ENCODE peak calls at places on chromosomes 4 and X, in nine cellular contexts. T is upper lobe of left lung; G is aorta; E is CD8-positive, alpha-beta memory T cell; R is thyroid gland; H is pancreas; B is cardiac muscle cell; Z is transverse colon; V is naive thymus-derived CD4-positive, alpha-beta T cell. Y is an unnamed sample.

GRCh38 chrX:39808471-39808917 is 289.3 kb downstream of the BCOR start:
- DNase-seq in T (no peak), G (peak; percentile 68), E (no peak), R (no peak), H (no peak), B (peak; percentile 86), Z (no peak), V (no peak), Y (no peak)

GRCh38 chrX:121832446-121832845 is 785.0 kb downstream of the GLUD2 start:
- DNase-seq in T (no peak), G (no peak), E (no peak), R (no peak), H (no peak), B (peak; percentile 23), Z (no peak), V (no peak), Y (no peak)

GRCh38 chr4:85946821-85947220 is 413.0 kb downstream of the MAPK10 start:
- DNase-seq in T (no peak), G (no peak), E (no peak), R (no peak), H (no peak), B (no peak), Z (no peak), V (no peak), Y (no peak)

GRCh38 chrX:149511081-149511480 is 6.0 kb upstream of the IDS start:
- DNase-seq in T (no peak), G (no peak), E (no peak), R (no peak), H (no peak), B (no peak), Z (no peak), V (no peak), Y (no peak)

GRCh38 chrX:45767021-45767491 is 566.4 kb upstream of the DIPK2B start:
- DNase-seq in T (no peak), G (no peak), E (no peak), R (no peak), H (no peak), B (peak; percentile 73), Z (no peak), V (no peak), Y (no peak)

GRCh38 chr4:89708903-89709361 is 128.0 kb downstream of the SNCA start:
- DNase-seq in T (no peak), G (no peak), E (no peak), R (peak; percentile 10), H (no peak), B (peak; percentile 85), Z (no peak), V (no peak), Y (no peak)

GRCh38 chr4:104128850-104129213 is 365.9 kb downstream of the CXXC4 start:
- DNase-seq in T (no peak), G (no peak), E (no peak), R (no peak), H (peak; percentile 9), B (no peak), Z (no peak), V (no peak), Y (no peak)

GRCh38 chrX:38095971-38096529 is 89.7 kb downstream of the SYTL5 start:
- DNase-seq in T (no peak), G (no peak), E (no peak), R (no peak), H (no peak), B (no peak), Z (no peak), V (no peak), Y (no peak)

GRCh38 chr4:83851261-83852084 is 315.6 kb downstream of the GPAT3 start:
- DNase-seq in T (no peak), G (no peak), E (no peak), R (no peak), H (no peak), B (no peak), Z (no peak), V (no peak), Y (no peak)

GRCh38 chr4:144647095-144647959 is 1.4 kb downstream of the HHIP start:
- DNase-seq in T (no peak), G (no peak), E (no peak), R (no peak), H (peak; percentile 33), B (peak; percentile 51), Z (no peak), V (no peak), Y (no peak)

GRCh38 chr4:1014395-1015167 is 3.2 kb downstream of the FGFRL1 start:
- DNase-seq in T (no peak), G (no peak), E (no peak), R (no peak), H (no peak), B (no peak), Z (no peak), V (no peak), Y (no peak)

GRCh38 chr4:156764145-156764544 is 207.5 kb downstream of the PDGFC start:
- DNase-seq in T (no peak), G (no peak), E (no peak), R (no peak), H (no peak), B (peak; percentile 51), Z (no peak), V (no peak), Y (no peak)

GRCh38 chr4:119037709-119038463 is 97.7 kb upstream of the MYOZ2 start:
- DNase-seq in T (no peak), G (no peak), E (no peak), R (no peak), H (no peak), B (peak; percentile 54), Z (no peak), V (no peak), Y (no peak)
- H3K4me1 ChIP-seq in T (peaks cover 31% of the 10 kb centered on the region), G (peaks cover 24% of the 10 kb centered on the region), E (peaks cover 4% of the 10 kb centered on the region), R (peaks cover 8% of the 10 kb centered on the region), H (no peaks in the 10 kb centered on the region), B (peaks cover 21% of the 10 kb centered on the region), Z (peaks cover 4% of the 10 kb centered on the region), V (no peaks in the 10 kb centered on the region), Y (no peaks in the 10 kb centered on the region)

GRCh38 chr4:148453833-148454232 is 11.6 kb upstream of the NR3C2 start:
- DNase-seq in T (no peak), G (no peak), E (no peak), R (no peak), H (no peak), B (no peak), Z (no peak), V (no peak), Y (no peak)
- H3K36me3 ChIP-seq in T (no peaks in the 10 kb centered on the region), G (no peaks in the 10 kb centered on the region), E (no peaks in the 10 kb centered on the region), R (no peaks in the 10 kb centered on the region), H (no peaks in the 10 kb centered on the region), B (no peaks in the 10 kb centered on the region), Z (no peaks in the 10 kb centered on the region), V (no peaks in the 10 kb centered on the region), Y (no peaks in the 10 kb centered on the region)

DNA sequence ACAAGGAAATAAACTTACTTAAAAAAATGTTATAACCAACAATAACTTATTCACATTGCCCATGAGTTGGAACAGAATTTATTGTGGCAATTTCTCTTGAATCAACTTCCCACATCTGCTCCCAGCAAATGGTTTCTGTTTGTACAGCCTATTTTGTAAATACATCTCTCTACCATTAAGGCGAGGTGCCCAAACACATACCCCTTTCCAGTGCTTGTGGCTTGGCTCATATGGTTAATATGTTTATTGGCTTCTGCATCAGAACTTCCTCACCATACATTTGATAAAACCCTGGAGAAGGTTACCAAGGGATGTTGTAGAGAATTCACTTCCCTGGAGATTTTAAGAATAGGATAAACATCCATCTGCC is 207.1 kb downstream of the SOWAHB start:
- DNase-seq in T (no peak), G (no peak), E (no peak), R (no peak), H (no peak), B (no peak), Z (no peak), V (no peak), Y (no peak)
- H3K4me3 ChIP-seq in T (no peak overlapping the region), G (peak overlapping the region; percentile 35), E (no peak overlapping the region), R (no peak overlapping the region), H (no peak overlapping the region), B (peak overlapping the region; percentile 87), Z (no peak overlapping the region), V (no peak overlapping the region), Y (no peak overlapping the region)

GRCh38 chr4:37896206-37896605 is 5.3 kb downstream of the TBC1D1 start:
- DNase-seq in T (no peak), G (no peak), E (no peak), R (no peak), H (no peak), B (no peak), Z (no peak), V (no peak), Y (no peak)
- H3K4me1 ChIP-seq in T (no peaks in the 10 kb centered on the region), G (peaks cover 5% of the 10 kb centered on the region), E (peaks cover 23% of the 10 kb centered on the region), R (no peaks in the 10 kb centered on the region), H (no peaks in the 10 kb centered on the region), B (no peaks in the 10 kb centered on the region), Z (peaks cover 12% of the 10 kb centered on the region), V (peaks cover 14% of the 10 kb centered on the region), Y (peaks cover 33% of the 10 kb centered on the region)

DNA sequence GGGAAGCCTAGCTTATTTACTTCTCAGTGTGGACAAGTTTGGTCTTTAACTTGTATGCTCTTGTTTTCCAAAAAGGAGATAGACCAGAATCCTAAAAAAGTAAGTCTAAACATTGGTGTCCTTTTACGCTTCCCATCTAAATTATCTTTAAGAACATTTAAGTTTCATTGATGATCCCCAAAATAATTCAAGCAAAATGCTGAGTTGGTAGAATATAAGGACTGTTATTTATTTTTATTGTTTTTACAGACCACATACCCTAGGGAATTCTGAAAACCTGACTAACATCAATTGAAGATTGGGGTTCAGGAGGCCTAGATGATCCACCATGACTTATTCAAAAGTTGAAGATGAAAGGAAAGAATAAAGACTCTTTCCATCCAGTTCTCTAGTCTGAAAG is 653.0 kb downstream of the CCSER1 start:
- DNase-seq in T (no peak), G (no peak), E (no peak), R (no peak), H (no peak), B (no peak), Z (no peak), V (no peak), Y (no peak)
- H3K36me3 ChIP-seq in T (no peaks in the 10 kb centered on the region), G (no peaks in the 10 kb centered on the region), E (no peaks in the 10 kb centered on the region), R (no peaks in the 10 kb centered on the region), H (no peaks in the 10 kb centered on the region), B (no peaks in the 10 kb centered on the region), Z (no peaks in the 10 kb centered on the region), V (no peaks in the 10 kb centered on the region), Y (no peaks in the 10 kb centered on the region)

GRCh38 chr4:26237916-26238315 is 82.9 kb upstream of the RBPJ start:
- DNase-seq in T (no peak), G (no peak), E (no peak), R (no peak), H (no peak), B (no peak), Z (no peak), V (no peak), Y (no peak)

GRCh38 chr4:26239796-26240195 is 81.0 kb upstream of the RBPJ start:
- DNase-seq in T (no peak), G (no peak), E (no peak), R (no peak), H (no peak), B (no peak), Z (no peak), V (no peak), Y (no peak)

GRCh38 chr4:26238426-26238781 is 82.4 kb upstream of the RBPJ start:
- DNase-seq in T (no peak), G (no peak), E (no peak), R (no peak), H (no peak), B (no peak), Z (peak; percentile 40), V (no peak), Y (no peak)

GRCh38 chr4:26242451-26242850 is 78.4 kb upstream of the RBPJ start:
- DNase-seq in T (no peak), G (no peak), E (no peak), R (no peak), H (no peak), B (no peak), Z (no peak), V (no peak), Y (no peak)

GRCh38 chr4:26238782-26239647 is 81.8 kb upstream of the RBPJ start:
- DNase-seq in T (no peak), G (no peak), E (no peak), R (no peak), H (no peak), B (peak; percentile 35), Z (no peak), V (no peak), Y (no peak)
- H3K4me3 ChIP-seq in T (no peak overlapping the region), G (no peak overlapping the region), E (no peak overlapping the region), R (no peak overlapping the region), H (no peak overlapping the region), B (no peak overlapping the region), Z (no peak overlapping the region), V (no peak overlapping the region), Y (no peak overlapping the region)